ENCODE peak calls at places on chromosomes 13 and 19, in six cellular contexts. P is heart left ventricle; F is CD8-positive, alpha-beta memory T cell; Q is A673; E is heart right ventricle; W is caudate nucleus. Z is an unnamed sample.

GRCh38 chr13:45198924-45199323 is 1.9 kb downstream of the KCTD4 start:
- DNase-seq in P (no peak), F (no peak), Q (no peak), E (no peak), W (no peak), Z (no peak)

GRCh38 chr13:108433976-108434375 is 164.5 kb downstream of the TNFSF13B start:
- DNase-seq in P (no peak), F (no peak), Q (no peak), E (no peak), W (no peak), Z (no peak)

GRCh38 chr19:43934055-43934984 is 762 bp downstream of the ZNF45 start:
- DNase-seq in P (no peak), F (no peak), Q (peak), E (no peak), W (no peak), Z (no peak)

GRCh38 chr19:13051581-13052165 is 51.0 kb downstream of the LYL1 start:
- DNase-seq in P (peak), F (no peak), Q (peak), E (peak), W (no peak), Z (no peak)

GRCh38 chr19:45828523-45828922 is 13.4 kb upstream of the RSPH6A start:
- DNase-seq in P (no peak), F (no peak), Q (no peak), E (no peak), W (no peak), Z (no peak)

GRCh38 chr19:51036519-51036918 is 1.7 kb upstream of the KLK12 start:
- DNase-seq in P (no peak), F (no peak), Q (no peak), E (no peak), W (no peak), Z (no peak)

GRCh38 chr19:39677931-39678889 is 22.5 kb downstream of the LGALS16 start:
- DNase-seq in P (no peak), F (no peak), Q (no peak), E (no peak), W (no peak), Z (no peak)

GRCh38 chr13:67285611-67286010 is 55.5 kb upstream of the PCDH9 start:
- DNase-seq in P (no peak), F (no peak), Q (no peak), E (no peak), W (no peak), Z (no peak)

GRCh38 chr19:34363094-34363493 is 1.9 kb upstream of the GPI start:
- DNase-seq in P (no peak), F (no peak), Q (no peak), E (no peak), W (no peak), Z (no peak)

GRCh38 chr19:4575267-4575793 is 15.8 kb upstream of the SEMA6B start:
- DNase-seq in P (peak), F (no peak), Q (peak), E (peak), W (no peak), Z (no peak)

GRCh38 chr13:76683168-76683567 is 203.0 kb downstream of the KCTD12 start:
- DNase-seq in P (no peak), F (no peak), Q (no peak), E (no peak), W (no peak), Z (no peak)

GRCh38 chr19:11268783-11269267 is 6.5 kb upstream of the DOCK6 start:
- DNase-seq in P (peak), F (no peak), Q (peak), E (peak), W (no peak), Z (no peak)

GRCh38 chr13:79477968-79478367 is 3.0 kb upstream of the NDFIP2 start:
- DNase-seq in P (peak), F (no peak), Q (no peak), E (peak), W (no peak), Z (peak)

GRCh38 chr13:93502987-93503386 is 276.4 kb downstream of the GPC6 start:
- DNase-seq in P (no peak), F (no peak), Q (no peak), E (no peak), W (no peak), Z (no peak)

GRCh38 chr13:37429976-37430375 is 168.6 kb downstream of the POSTN start:
- DNase-seq in P (no peak), F (no peak), Q (no peak), E (no peak), W (no peak), Z (no peak)

GRCh38 chr13:47454986-47455385 is 546.1 kb downstream of the SUCLA2 start:
- DNase-seq in P (no peak), F (no peak), Q (no peak), E (no peak), W (no peak), Z (no peak)

GRCh38 chr19:8589177-8589714 is 12.0 kb upstream of the MYO1F start:
- DNase-seq in P (no peak), F (no peak), Q (no peak), E (no peak), W (no peak), Z (no peak)

GRCh38 chr19:48368942-48369341 is 4.8 kb downstream of the SYNGR4 start:
- DNase-seq in P (no peak), F (no peak), Q (no peak), E (no peak), W (no peak), Z (no peak)

GRCh38 chr13:105530468-105530867 is 1005.0 kb downstream of the EFNB2 start:
- DNase-seq in P (no peak), F (no peak), Q (no peak), E (no peak), W (no peak), Z (no peak)

GRCh38 chr13:61470801-61471200 is 55.2 kb upstream of the PCDH20 start:
- DNase-seq in P (no peak), F (no peak), Q (no peak), E (no peak), W (no peak), Z (no peak)

GRCh38 chr13:60642552-60642951 is 245.5 kb downstream of the TDRD3 start:
- DNase-seq in P (no peak), F (no peak), Q (no peak), E (no peak), W (no peak), Z (no peak)

GRCh38 chr13:25468330-25469178 is 96.8 kb downstream of the ATP8A2 start:
- DNase-seq in P (no peak), F (no peak), Q (peak), E (no peak), W (no peak), Z (no peak)

GRCh38 chr19:11168568-11168967 is 13.0 kb upstream of the SPC24 start:
- DNase-seq in P (no peak), F (no peak), Q (no peak), E (no peak), W (no peak), Z (no peak)

GRCh38 chr19:41226874-41227390 is 7.9 kb downstream of the AXL start:
- DNase-seq in P (peak), F (no peak), Q (no peak), E (no peak), W (no peak), Z (no peak)

GRCh38 chr19:3366104-3366760 is at the start of gene NFIC:
- DNase-seq in P (peak), F (no peak), Q (peak), E (peak), W (no peak), Z (peak)

GRCh38 chr19:50818859-50819472 is 4.6 kb downstream of the KLK1 start:
- DNase-seq in P (no peak), F (no peak), Q (no peak), E (no peak), W (no peak), Z (no peak)

GRCh38 chr19:42635233-42635539 is 40.5 kb upstream of the CEACAM8 start:
- DNase-seq in P (no peak), F (no peak), Q (no peak), E (no peak), W (no peak), Z (no peak)

GRCh38 chr19:676343-677105 is at the start of gene FSTL3:
- DNase-seq in P (no peak), F (no peak), Q (no peak), E (peak), W (no peak), Z (no peak)

GRCh38 chr13:40682449-40683240 is 16.2 kb upstream of the FOXO1 start:
- DNase-seq in P (no peak), F (peak), Q (peak), E (no peak), W (no peak), Z (no peak)

GRCh38 chr19:4732680-4733114 is 9.1 kb upstream of the DPP9 start:
- DNase-seq in P (no peak), F (peak), Q (peak), E (no peak), W (no peak), Z (peak)

GRCh38 chr13:30905932-30906383 is at the start of gene MEDAG:
- DNase-seq in P (peak), F (no peak), Q (no peak), E (peak), W (no peak), Z (no peak)

GRCh38 chr13:35496761-35497386 is 20.4 kb upstream of the MAB21L1 start:
- DNase-seq in P (no peak), F (no peak), Q (no peak), E (no peak), W (no peak), Z (no peak)

GRCh38 chr13:77521194-77521593 is 14.3 kb upstream of the SCEL start:
- DNase-seq in P (no peak), F (no peak), Q (no peak), E (no peak), W (no peak), Z (no peak)

GRCh38 chr13:49302222-49302621 is 54.5 kb downstream of the CDADC1 start:
- DNase-seq in P (no peak), F (no peak), Q (no peak), E (no peak), W (no peak), Z (no peak)

GRCh38 chr13:30792257-30793000 is 57.1 kb downstream of the ALOX5AP start:
- DNase-seq in P (peak), F (no peak), Q (no peak), E (peak), W (no peak), Z (peak)

GRCh38 chr13:24181991-24182702 is 21.6 kb downstream of the SPATA13 start:
- DNase-seq in P (no peak), F (no peak), Q (no peak), E (no peak), W (no peak), Z (no peak)

GRCh38 chr19:48510421-48511268 is 990 bp downstream of the LMTK3 start:
- DNase-seq in P (peak), F (peak), Q (peak), E (peak), W (peak), Z (peak)

GRCh38 chr13:97515643-97516042 is 81.7 kb downstream of the RAP2A start:
- DNase-seq in P (no peak), F (no peak), Q (no peak), E (no peak), W (no peak), Z (no peak)

DNA sequence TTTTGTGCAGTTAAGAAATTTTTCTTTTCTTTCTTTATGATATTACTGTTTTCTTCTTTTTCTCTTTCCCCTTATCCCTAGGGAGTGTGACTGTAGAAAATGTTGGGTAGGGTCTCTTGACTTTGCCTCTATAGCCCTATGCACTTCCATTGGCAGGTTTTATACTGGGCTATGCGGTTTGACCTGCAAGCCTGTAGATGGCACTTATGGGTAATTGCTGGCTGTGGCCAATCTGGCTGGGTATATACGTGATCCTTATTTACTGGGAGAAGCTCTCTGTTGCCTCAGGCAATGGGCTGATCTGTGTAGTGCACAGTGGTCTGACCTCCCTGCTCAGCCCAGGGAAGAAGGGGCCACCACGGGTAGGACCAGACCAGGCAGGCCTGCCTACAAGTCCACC is 78.8 kb downstream of the RAP2A start:
- DNase-seq in P (no peak), F (no peak), Q (no peak), E (no peak), W (no peak), Z (no peak)
- H3K27ac ChIP-seq in P (no peak), F (no peak), Q (no peak), E (no peak), W (no peak), Z (no peak)

DNA sequence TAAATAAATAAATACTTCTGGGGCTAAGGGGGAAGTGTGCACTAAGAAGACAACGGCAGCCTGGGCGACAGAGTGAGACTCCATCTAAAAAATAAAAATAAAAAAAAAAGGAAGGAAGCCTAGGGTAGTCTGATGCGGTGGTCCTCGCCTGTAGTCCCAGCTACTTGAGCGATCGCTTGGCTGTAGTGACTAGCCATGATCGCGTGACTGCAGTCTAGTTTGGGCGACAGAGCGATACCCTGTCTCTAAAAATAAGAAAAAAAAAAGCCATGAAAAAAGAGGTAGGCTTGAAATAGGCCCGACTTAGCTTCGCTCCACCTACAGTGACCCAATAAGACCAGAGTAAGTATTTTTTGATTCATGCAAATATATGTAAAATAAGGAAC is 661 bp upstream of the BABAM1 start:
- DNase-seq in P (no peak), F (no peak), Q (no peak), E (no peak), W (no peak), Z (no peak)
- H3K27ac ChIP-seq in P (peak), F (no peak), Q (no peak), E (peak), W (peak), Z (peak)

GRCh38 chr13:43732726-43733125 is 54.0 kb downstream of the ENOX1 start:
- DNase-seq in P (no peak), F (no peak), Q (no peak), E (no peak), W (no peak), Z (no peak)
- H3K27ac ChIP-seq in P (no peak), F (no peak), Q (no peak), E (no peak), W (no peak), Z (no peak)

DNA sequence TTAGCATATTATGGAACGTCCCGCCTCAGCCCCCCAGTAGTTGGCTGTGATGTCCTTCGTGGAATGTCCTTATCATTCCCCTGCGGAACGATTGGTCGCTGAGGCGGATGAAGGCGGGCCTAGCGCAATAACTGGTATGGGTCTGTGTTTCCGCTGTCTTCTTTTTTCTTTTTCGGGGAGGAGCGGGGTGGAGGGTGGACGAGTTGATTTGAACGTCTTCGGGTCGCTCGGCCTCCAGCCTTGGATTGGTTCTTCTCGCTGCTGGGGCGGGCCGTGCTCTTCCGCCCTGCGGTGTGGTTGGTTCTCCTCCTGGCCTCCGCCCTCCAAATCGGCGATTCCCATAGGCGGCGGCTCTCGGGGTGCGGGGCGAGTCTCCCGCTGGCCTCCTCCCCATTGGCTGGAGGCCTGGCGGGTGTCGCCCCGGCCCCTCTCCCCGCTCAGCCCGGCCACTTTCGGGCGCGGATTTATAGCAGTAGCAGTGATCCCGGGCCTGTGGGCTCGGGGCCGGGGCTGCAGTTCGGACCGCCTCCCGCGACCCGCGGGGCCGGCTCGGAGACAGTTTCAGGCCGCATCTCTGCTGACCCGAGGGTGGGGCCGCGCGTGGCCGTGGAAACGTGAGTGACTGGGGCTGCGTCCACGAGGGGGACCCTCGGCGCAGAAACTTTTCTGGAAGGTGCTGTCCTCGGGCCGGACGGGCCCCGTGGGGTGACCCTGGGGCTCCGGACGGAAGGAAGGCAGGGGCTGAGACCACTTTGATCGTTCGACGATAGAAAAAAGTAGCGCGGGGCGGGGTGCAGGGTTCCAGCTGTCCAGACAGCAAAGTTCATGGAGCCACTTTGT is 2.1 kb downstream of the ING1 start:
- DNase-seq in P (peak), F (peak), Q (peak), E (peak), W (peak), Z (peak)
- H3K27ac ChIP-seq in P (peak), F (peak), Q (peak), E (peak), W (peak), Z (peak)

DNA sequence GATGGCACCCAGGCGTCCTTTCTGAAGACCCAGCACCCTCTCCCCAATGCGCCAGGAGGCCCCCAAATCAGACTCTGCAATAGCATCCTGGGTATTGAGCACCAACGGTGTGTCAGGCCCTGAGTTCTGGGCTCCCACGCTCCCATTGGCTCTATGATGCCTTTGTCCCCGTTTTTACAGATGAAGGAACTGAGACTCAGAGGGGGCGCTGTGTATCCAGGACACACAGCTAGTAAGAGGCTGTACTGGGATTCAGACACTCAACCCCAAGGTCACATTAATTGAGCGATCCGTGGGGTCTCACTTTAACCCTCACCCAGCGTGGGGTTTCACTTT is 42.5 kb downstream of the CYP4F22 start:
- DNase-seq in P (no peak), F (no peak), Q (no peak), E (no peak), W (no peak), Z (no peak)
- H3K27ac ChIP-seq in P (no peak), F (peak), Q (no peak), E (no peak), W (no peak), Z (no peak)

DNA sequence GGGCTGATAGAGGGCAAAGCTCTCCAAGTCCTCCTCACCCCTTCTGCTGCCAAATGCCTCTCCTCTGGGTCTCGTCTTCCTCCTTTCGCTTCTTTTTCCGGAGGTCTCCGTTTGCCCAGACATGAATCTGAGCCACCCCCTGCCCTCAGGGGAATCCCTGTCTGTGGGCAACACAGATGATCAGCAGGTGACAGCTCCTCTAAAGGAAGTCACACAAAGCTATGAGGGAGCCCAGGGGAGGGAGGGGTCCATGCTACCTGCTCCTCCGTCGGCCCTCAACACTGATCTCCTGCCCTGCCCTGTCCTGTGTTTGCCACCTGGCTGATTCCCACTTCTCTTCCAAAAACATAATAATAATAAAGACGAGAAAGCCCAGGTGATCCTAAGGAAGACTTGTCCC is 436 bp downstream of the TMEM150B start:
- DNase-seq in P (no peak), F (no peak), Q (no peak), E (no peak), W (no peak), Z (no peak)
- H3K27ac ChIP-seq in P (no peak), F (no peak), Q (no peak), E (no peak), W (no peak), Z (no peak)